ENCODE peak calls at places on chromosomes 6 and 20, in ten cellular contexts. N is brain microvascular endothelial cell; T is astrocyte; W is WTC11; M is AG09309; R is MM.1S; B is NB4; A is cardiac muscle cell; G is GM12864; U is CD8-positive, alpha-beta T cell. C is an unnamed sample.

GRCh38 chr20:10864076-10864672 is 190.4 kb upstream of the JAG1 start:
- DNase-seq in N (peak; percentile 12), T (peak; percentile 38), W (peak; percentile 31), M (no peak), R (no peak), B (peak; percentile 8), A (no peak), G (no peak), U (no peak), C (no peak)

GRCh38 chr20:31678389-31679356 is 41.0 kb downstream of the COX4I2 start:
- DNase-seq in N (peak; percentile 37), T (peak; percentile 64), W (no peak), M (no peak), R (no peak), B (no peak), A (peak; percentile 66), G (no peak), U (no peak), C (no peak)

GRCh38 chr6:12578751-12579150 is 137.8 kb upstream of the PHACTR1 start:
- DNase-seq in N (no peak), T (peak; percentile 86), W (no peak), M (no peak), R (no peak), B (no peak), A (no peak), G (no peak), U (no peak), C (no peak)

GRCh38 chr6:135871878-135872277 is 20.4 kb downstream of the PDE7B start:
- DNase-seq in N (peak; percentile 38), T (peak; percentile 77), W (no peak), M (no peak), R (no peak), B (no peak), A (no peak), G (no peak), U (no peak), C (no peak)

GRCh38 chr6:73180718-73181619 is 44.3 kb downstream of the KHDC1L start:
- DNase-seq in N (peak; percentile 70), T (peak; percentile 66), W (no peak), M (peak; percentile 59), R (peak; percentile 78), B (peak; percentile 70), A (peak; percentile 47), G (peak; percentile 59), U (no peak), C (peak; percentile 46)

GRCh38 chr6:117928833-117929232 is 21.8 kb downstream of the SLC35F1 start:
- DNase-seq in N (no peak), T (no peak), W (no peak), M (no peak), R (peak; percentile 16), B (peak; percentile 6), A (no peak), G (no peak), U (no peak), C (no peak)

GRCh38 chr6:163525926-163526325 is 111.4 kb downstream of the QKI start:
- DNase-seq in N (no peak), T (peak; percentile 58), W (no peak), M (no peak), R (no peak), B (no peak), A (no peak), G (no peak), U (no peak), C (no peak)

GRCh38 chr6:24614048-24614420 is 32.0 kb downstream of the KIAA0319 start:
- DNase-seq in N (no peak), T (no peak), W (no peak), M (no peak), R (no peak), B (no peak), A (no peak), G (no peak), U (no peak), C (peak; percentile 54)

GRCh38 chr20:42308980-42309524 is 690.9 kb upstream of the CHD6 start:
- DNase-seq in N (no peak), T (no peak), W (no peak), M (no peak), R (no peak), B (no peak), A (no peak), G (no peak), U (no peak), C (no peak)

GRCh38 chr6:54058236-54058635 is 53.0 kb upstream of the MLIP start:
- DNase-seq in N (no peak), T (no peak), W (no peak), M (no peak), R (no peak), B (no peak), A (peak; percentile 28), G (no peak), U (no peak), C (no peak)

GRCh38 chr6:26660096-26660425 is 515 bp upstream of the ZNF322 start:
- DNase-seq in N (peak; percentile 34), T (peak; percentile 26), W (no peak), M (no peak), R (peak; percentile 57), B (no peak), A (no peak), G (no peak), U (peak; percentile 25), C (no peak)

GRCh38 chr6:19128701-19129100 is 708.5 kb upstream of the ID4 start:
- DNase-seq in N (no peak), T (no peak), W (no peak), M (no peak), R (no peak), B (no peak), A (no peak), G (no peak), U (no peak), C (no peak)

GRCh38 chr6:133606833-133607232 is 282.1 kb upstream of the TCF21 start:
- DNase-seq in N (no peak), T (no peak), W (no peak), M (no peak), R (no peak), B (no peak), A (no peak), G (no peak), U (no peak), C (peak; percentile 45)

GRCh38 chr6:122755901-122756300 is 23.6 kb upstream of the FABP7 start:
- DNase-seq in N (no peak), T (no peak), W (peak; percentile 66), M (no peak), R (no peak), B (no peak), A (no peak), G (no peak), U (no peak), C (no peak)

GRCh38 chr6:34917626-34918285 is 28.7 kb downstream of the ANKS1A start:
- DNase-seq in N (no peak), T (no peak), W (no peak), M (no peak), R (no peak), B (no peak), A (no peak), G (no peak), U (no peak), C (no peak)

GRCh38 chr20:19973920-19974620 is 43.1 kb upstream of the NAA20 start:
- DNase-seq in N (no peak), T (peak; percentile 74), W (no peak), M (no peak), R (no peak), B (peak; percentile 92), A (no peak), G (no peak), U (no peak), C (no peak)

GRCh38 chr6:96013531-96013930 is 2.2 kb upstream of the FUT9 start:
- DNase-seq in N (no peak), T (no peak), W (peak; percentile 30), M (no peak), R (no peak), B (no peak), A (no peak), G (no peak), U (no peak), C (no peak)

GRCh38 chr6:81075974-81076373 is 676.5 kb downstream of the TENT5A start:
- DNase-seq in N (peak; percentile 7), T (peak; percentile 8), W (peak; percentile 29), M (no peak), R (no peak), B (peak; percentile 37), A (peak; percentile 51), G (no peak), U (no peak), C (no peak)
- TF ChIP-seq CTCF in N (peak; percentile 77), T (peak; percentile 35), W (peak; percentile 54), M (peak; percentile 61), R (peak; percentile 29), B (peak; percentile 54), A (peak; percentile 58), G (no peak), U (no peak), C (peak; percentile 59)

GRCh38 chr6:139877828-139878405 is 503.5 kb upstream of the CITED2 start:
- DNase-seq in N (no peak), T (no peak), W (peak; percentile 13), M (no peak), R (no peak), B (peak; percentile 35), A (no peak), G (no peak), U (no peak), C (no peak)
- TF ChIP-seq CTCF in N (no peak), T (no peak), W (no peak), M (no peak), R (no peak), B (no peak), A (no peak), G (no peak), U (no peak), C (no peak)

GRCh38 chr6:31190488-31190887 is 20.0 kb upstream of the POU5F1 start:
- DNase-seq in N (no peak), T (no peak), W (no peak), M (no peak), R (peak; percentile 88), B (no peak), A (no peak), G (peak; percentile 44), U (no peak), C (no peak)
- TF ChIP-seq CTCF in N (no peak), T (no peak), W (no peak), M (no peak), R (no peak), B (no peak), A (no peak), G (no peak), U (no peak), C (no peak)

GRCh38 chr20:14336667-14337066 is 745 bp downstream of the FLRT3 start:
- DNase-seq in N (peak; percentile 10), T (peak; percentile 3), W (no peak), M (no peak), R (peak; percentile 35), B (no peak), A (peak; percentile 55), G (no peak), U (no peak), C (no peak)

GRCh38 chr20:14332796-14333345 is 4.5 kb downstream of the FLRT3 start:
- DNase-seq in N (no peak), T (no peak), W (no peak), M (no peak), R (no peak), B (no peak), A (no peak), G (no peak), U (no peak), C (no peak)

GRCh38 chr20:14335122-14335521 is 2.3 kb downstream of the FLRT3 start:
- DNase-seq in N (no peak), T (no peak), W (no peak), M (no peak), R (no peak), B (no peak), A (no peak), G (no peak), U (no peak), C (no peak)

GRCh38 chr20:14333734-14334133 is 3.7 kb downstream of the FLRT3 start:
- DNase-seq in N (no peak), T (no peak), W (no peak), M (no peak), R (no peak), B (no peak), A (no peak), G (no peak), U (no peak), C (no peak)

GRCh38 chr20:14334306-14334930 is 3.0 kb downstream of the FLRT3 start:
- DNase-seq in N (peak; percentile 45), T (peak; percentile 18), W (peak; percentile 20), M (no peak), R (peak; percentile 62), B (peak; percentile 29), A (peak; percentile 75), G (no peak), U (no peak), C (peak; percentile 63)
- TF ChIP-seq CTCF in N (peak; percentile 72), T (peak; percentile 44), W (no peak), M (peak; percentile 27), R (peak; percentile 40), B (peak; percentile 16), A (peak; percentile 23), G (peak; percentile 30), U (no peak), C (peak; percentile 45)